ENCODE peak calls at places on chromosome 2, in six cellular contexts. One of them, this sample, is unnamed.

GRCh38 chr2:232525796-232526195 is at the start of gene CHRND:
- DNase-seq in H9: no peak
- DNase-seq in stimulated activated CD8-positive, alpha-beta memory T cell treated with anti-CD3 and anti-CD28 coated beads, Interleukin-15, amount 100 ng/mL, for 24 hours: no peak
- DNase-seq in pancreas: peak; percentile 75
- DNase-seq in activated naive CD4-positive, alpha-beta T cell treated with anti-CD3 and anti-CD28 coated beads, Interleukin-2, amount 50 U/mL, for 72 hours: no peak
- DNase-seq in HEK293T: no peak
- DNase-seq in this sample: peak; percentile 17

GRCh38 chr2:15943914-15944313 is 3.6 kb downstream of the MYCN start:
- DNase-seq in H9: no peak
- DNase-seq in stimulated activated CD8-positive, alpha-beta memory T cell treated with anti-CD3 and anti-CD28 coated beads, Interleukin-15, amount 100 ng/mL, for 24 hours: no peak
- DNase-seq in pancreas: no peak
- DNase-seq in activated naive CD4-positive, alpha-beta T cell treated with anti-CD3 and anti-CD28 coated beads, Interleukin-2, amount 50 U/mL, for 72 hours: no peak
- DNase-seq in HEK293T: no peak
- DNase-seq in this sample: peak; percentile 52

GRCh38 chr2:112059671-112060070 is 4.6 kb downstream of the TMEM87B start:
- DNase-seq in H9: no peak
- DNase-seq in stimulated activated CD8-positive, alpha-beta memory T cell treated with anti-CD3 and anti-CD28 coated beads, Interleukin-15, amount 100 ng/mL, for 24 hours: no peak
- DNase-seq in pancreas: no peak
- DNase-seq in activated naive CD4-positive, alpha-beta T cell treated with anti-CD3 and anti-CD28 coated beads, Interleukin-2, amount 50 U/mL, for 72 hours: no peak
- DNase-seq in HEK293T: no peak
- DNase-seq in this sample: no peak

GRCh38 chr2:62074233-62074632 is 121.7 kb upstream of the B3GNT2 start:
- DNase-seq in H9: peak; percentile 55
- DNase-seq in stimulated activated CD8-positive, alpha-beta memory T cell treated with anti-CD3 and anti-CD28 coated beads, Interleukin-15, amount 100 ng/mL, for 24 hours: no peak
- DNase-seq in pancreas: no peak
- DNase-seq in activated naive CD4-positive, alpha-beta T cell treated with anti-CD3 and anti-CD28 coated beads, Interleukin-2, amount 50 U/mL, for 72 hours: no peak
- DNase-seq in HEK293T: no peak
- DNase-seq in this sample: no peak

GRCh38 chr2:233353769-233354499 is at the start of gene DGKD:
- DNase-seq in H9: peak; percentile 71
- DNase-seq in stimulated activated CD8-positive, alpha-beta memory T cell treated with anti-CD3 and anti-CD28 coated beads, Interleukin-15, amount 100 ng/mL, for 24 hours: peak; percentile 80
- DNase-seq in pancreas: no peak
- DNase-seq in activated naive CD4-positive, alpha-beta T cell treated with anti-CD3 and anti-CD28 coated beads, Interleukin-2, amount 50 U/mL, for 72 hours: peak; percentile 75
- DNase-seq in HEK293T: peak; percentile 91
- DNase-seq in this sample: peak; percentile 41

GRCh38 chr2:239814917-239815637 is 210.1 kb downstream of the NDUFA10 start:
- DNase-seq in H9: no peak
- DNase-seq in stimulated activated CD8-positive, alpha-beta memory T cell treated with anti-CD3 and anti-CD28 coated beads, Interleukin-15, amount 100 ng/mL, for 24 hours: no peak
- DNase-seq in pancreas: peak; percentile 46
- DNase-seq in activated naive CD4-positive, alpha-beta T cell treated with anti-CD3 and anti-CD28 coated beads, Interleukin-2, amount 50 U/mL, for 72 hours: no peak
- DNase-seq in HEK293T: no peak
- DNase-seq in this sample: no peak

GRCh38 chr2:104758199-104758620 is 95.7 kb upstream of the POU3F3 start:
- DNase-seq in H9: peak; percentile 89
- DNase-seq in stimulated activated CD8-positive, alpha-beta memory T cell treated with anti-CD3 and anti-CD28 coated beads, Interleukin-15, amount 100 ng/mL, for 24 hours: no peak
- DNase-seq in pancreas: no peak
- DNase-seq in activated naive CD4-positive, alpha-beta T cell treated with anti-CD3 and anti-CD28 coated beads, Interleukin-2, amount 50 U/mL, for 72 hours: no peak
- DNase-seq in HEK293T: no peak
- DNase-seq in this sample: no peak

GRCh38 chr2:13056259-13056843 is 339.6 kb downstream of the TRIB2 start:
- DNase-seq in H9: no peak
- DNase-seq in stimulated activated CD8-positive, alpha-beta memory T cell treated with anti-CD3 and anti-CD28 coated beads, Interleukin-15, amount 100 ng/mL, for 24 hours: no peak
- DNase-seq in pancreas: no peak
- DNase-seq in activated naive CD4-positive, alpha-beta T cell treated with anti-CD3 and anti-CD28 coated beads, Interleukin-2, amount 50 U/mL, for 72 hours: no peak
- DNase-seq in HEK293T: no peak
- DNase-seq in this sample: no peak

GRCh38 chr2:223585691-223586090 is 16.5 kb downstream of the SCG2 start:
- DNase-seq in H9: no peak
- DNase-seq in stimulated activated CD8-positive, alpha-beta memory T cell treated with anti-CD3 and anti-CD28 coated beads, Interleukin-15, amount 100 ng/mL, for 24 hours: no peak
- DNase-seq in pancreas: no peak
- DNase-seq in activated naive CD4-positive, alpha-beta T cell treated with anti-CD3 and anti-CD28 coated beads, Interleukin-2, amount 50 U/mL, for 72 hours: no peak
- DNase-seq in HEK293T: no peak
- DNase-seq in this sample: no peak

GRCh38 chr2:175742367-175742766 is 259.7 kb downstream of the LNPK start:
- DNase-seq in H9: no peak
- DNase-seq in stimulated activated CD8-positive, alpha-beta memory T cell treated with anti-CD3 and anti-CD28 coated beads, Interleukin-15, amount 100 ng/mL, for 24 hours: no peak
- DNase-seq in pancreas: no peak
- DNase-seq in activated naive CD4-positive, alpha-beta T cell treated with anti-CD3 and anti-CD28 coated beads, Interleukin-2, amount 50 U/mL, for 72 hours: no peak
- DNase-seq in HEK293T: no peak
- DNase-seq in this sample: no peak